ENCODE peak calls at places on chromosomes 12 and 14, in five cellular contexts. One of them, this sample, is unnamed.

GRCh38 chr12:120834489-120835303 is 69.5 kb downstream of the SPPL3 start:
- DNase-seq in pons: no peak
- DNase-seq in fibroblast of lung: no peak
- DNase-seq in HTR-8/SVneo: no peak
- DNase-seq in NCI-H2081: no peak
- DNase-seq in this sample: no peak

GRCh38 chr12:69022674-69023073 is 89.7 kb upstream of the CPM start:
- DNase-seq in NCI-H2081: no peak
- DNase-seq in fibroblast of lung: no peak
- DNase-seq in HTR-8/SVneo: no peak
- DNase-seq in pons: no peak
- DNase-seq in this sample: no peak

GRCh38 chr14:90866822-90867221 is 50.6 kb upstream of the TTC7B start:
- DNase-seq in fibroblast of lung: no peak
- DNase-seq in HTR-8/SVneo: no peak
- DNase-seq in pons: no peak
- DNase-seq in NCI-H2081: no peak
- DNase-seq in this sample: no peak

GRCh38 chr12:75721231-75721641 is 209.8 kb upstream of the KRR1 start:
- DNase-seq in fibroblast of lung: peak
- DNase-seq in HTR-8/SVneo: no peak
- DNase-seq in NCI-H2081: no peak
- DNase-seq in pons: peak
- DNase-seq in this sample: no peak

GRCh38 chr14:78983126-78983525 is 813.0 kb downstream of the NRXN3 start:
- DNase-seq in HTR-8/SVneo: no peak
- DNase-seq in pons: no peak
- DNase-seq in NCI-H2081: no peak
- DNase-seq in fibroblast of lung: peak
- DNase-seq in this sample: peak

GRCh38 chr12:106205208-106206069 is 42.4 kb downstream of the CKAP4 start:
- DNase-seq in NCI-H2081: peak
- DNase-seq in fibroblast of lung: no peak
- DNase-seq in pons: peak
- DNase-seq in HTR-8/SVneo: peak
- DNase-seq in this sample: no peak

GRCh38 chr14:55074662-55075061 is 23.2 kb downstream of the MAPK1IP1L start:
- DNase-seq in NCI-H2081: no peak
- DNase-seq in pons: no peak
- DNase-seq in fibroblast of lung: peak
- DNase-seq in HTR-8/SVneo: no peak
- DNase-seq in this sample: no peak

GRCh38 chr12:12461923-12462315 is 100.7 kb downstream of the DUSP16 start:
- DNase-seq in HTR-8/SVneo: no peak
- DNase-seq in NCI-H2081: no peak
- DNase-seq in pons: no peak
- DNase-seq in fibroblast of lung: no peak
- DNase-seq in this sample: no peak

GRCh38 chr14:94021416-94022157 is 4.6 kb upstream of the OTUB2 start:
- DNase-seq in fibroblast of lung: peak
- DNase-seq in NCI-H2081: no peak
- DNase-seq in pons: no peak
- DNase-seq in HTR-8/SVneo: no peak
- DNase-seq in this sample: no peak

GRCh38 chr14:101707863-101708620 is 53.5 kb upstream of the PPP2R5C start:
- DNase-seq in HTR-8/SVneo: no peak
- DNase-seq in NCI-H2081: no peak
- DNase-seq in pons: no peak
- DNase-seq in fibroblast of lung: no peak
- DNase-seq in this sample: no peak

GRCh38 chr14:95662376-95663186 is 23.6 kb upstream of the TCL1B start:
- DNase-seq in pons: no peak
- DNase-seq in fibroblast of lung: no peak
- DNase-seq in HTR-8/SVneo: no peak
- DNase-seq in NCI-H2081: no peak
- DNase-seq in this sample: no peak

GRCh38 chr12:9721394-9722092 is 11.4 kb downstream of the CLECL1 start:
- DNase-seq in fibroblast of lung: peak
- DNase-seq in pons: peak
- DNase-seq in HTR-8/SVneo: peak
- DNase-seq in NCI-H2081: no peak
- DNase-seq in this sample: peak

GRCh38 chr12:101823891-101824290 is 6.9 kb downstream of the GNPTAB start:
- DNase-seq in HTR-8/SVneo: peak
- DNase-seq in fibroblast of lung: peak
- DNase-seq in NCI-H2081: peak
- DNase-seq in pons: peak
- DNase-seq in this sample: peak

GRCh38 chr14:54730156-54730961 is 163.4 kb downstream of the SAMD4A start:
- DNase-seq in NCI-H2081: no peak
- DNase-seq in fibroblast of lung: peak
- DNase-seq in HTR-8/SVneo: no peak
- DNase-seq in pons: peak
- DNase-seq in this sample: peak

GRCh38 chr14:55052259-55052930 is 948 bp downstream of the MAPK1IP1L start:
- DNase-seq in HTR-8/SVneo: no peak
- DNase-seq in NCI-H2081: no peak
- DNase-seq in fibroblast of lung: peak
- DNase-seq in pons: peak
- DNase-seq in this sample: no peak

GRCh38 chr12:111428728-111429175 is 23.0 kb downstream of the SH2B3 start:
- DNase-seq in fibroblast of lung: no peak
- DNase-seq in pons: no peak
- DNase-seq in NCI-H2081: no peak
- DNase-seq in HTR-8/SVneo: no peak
- DNase-seq in this sample: no peak

GRCh38 chr14:93759781-93760307 is 28.4 kb downstream of the PRIMA1 start:
- DNase-seq in NCI-H2081: no peak
- DNase-seq in HTR-8/SVneo: peak
- DNase-seq in pons: peak
- DNase-seq in fibroblast of lung: no peak
- DNase-seq in this sample: no peak

GRCh38 chr14:61847861-61848260 is 85.6 kb downstream of the SNAPC1 start:
- DNase-seq in NCI-H2081: no peak
- DNase-seq in HTR-8/SVneo: no peak
- DNase-seq in pons: no peak
- DNase-seq in fibroblast of lung: no peak
- DNase-seq in this sample: no peak

GRCh38 chr12:96285158-96285557 is 91.0 kb downstream of the ELK3 start:
- DNase-seq in NCI-H2081: no peak
- DNase-seq in HTR-8/SVneo: no peak
- DNase-seq in pons: no peak
- DNase-seq in fibroblast of lung: no peak
- DNase-seq in this sample: no peak

GRCh38 chr14:95511687-95512086 is 4.8 kb downstream of the SYNE3 start:
- DNase-seq in NCI-H2081: no peak
- DNase-seq in pons: no peak
- DNase-seq in HTR-8/SVneo: no peak
- DNase-seq in fibroblast of lung: no peak
- DNase-seq in this sample: no peak

GRCh38 chr14:57492859-57493258 is 798 bp downstream of the CCDC198 start:
- DNase-seq in NCI-H2081: no peak
- DNase-seq in pons: no peak
- DNase-seq in fibroblast of lung: peak
- DNase-seq in HTR-8/SVneo: peak
- DNase-seq in this sample: peak

GRCh38 chr12:6367065-6367968 is 8.0 kb downstream of the SCNN1A start:
- DNase-seq in HTR-8/SVneo: no peak
- DNase-seq in fibroblast of lung: peak
- DNase-seq in pons: peak
- DNase-seq in NCI-H2081: peak
- DNase-seq in this sample: peak

GRCh38 chr14:78278464-78278863 is 108.3 kb downstream of the NRXN3 start:
- DNase-seq in HTR-8/SVneo: no peak
- DNase-seq in pons: no peak
- DNase-seq in NCI-H2081: peak
- DNase-seq in fibroblast of lung: no peak
- DNase-seq in this sample: no peak

GRCh38 chr12:5733136-5733755 is 211.8 kb downstream of the ANO2 start:
- DNase-seq in NCI-H2081: no peak
- DNase-seq in HTR-8/SVneo: no peak
- DNase-seq in fibroblast of lung: peak
- DNase-seq in pons: no peak
- DNase-seq in this sample: no peak

GRCh38 chr14:61753631-61754030 is 8.6 kb upstream of the SNAPC1 start:
- DNase-seq in NCI-H2081: no peak
- DNase-seq in fibroblast of lung: no peak
- DNase-seq in HTR-8/SVneo: no peak
- DNase-seq in pons: no peak
- DNase-seq in this sample: no peak

GRCh38 chr12:126219654-126220279 is 1154.5 kb downstream of the AACS start:
- DNase-seq in NCI-H2081: no peak
- DNase-seq in pons: no peak
- DNase-seq in HTR-8/SVneo: no peak
- DNase-seq in fibroblast of lung: peak
- DNase-seq in this sample: no peak

GRCh38 chr14:101181717-101182313 is 278.3 kb upstream of the RTL1 start:
- DNase-seq in pons: no peak
- DNase-seq in NCI-H2081: no peak
- DNase-seq in HTR-8/SVneo: no peak
- DNase-seq in fibroblast of lung: no peak
- DNase-seq in this sample: no peak

GRCh38 chr12:122356192-122356635 is 66.3 kb downstream of the CLIP1 start:
- DNase-seq in fibroblast of lung: peak
- DNase-seq in HTR-8/SVneo: peak
- DNase-seq in pons: peak
- DNase-seq in NCI-H2081: peak
- DNase-seq in this sample: peak

GRCh38 chr14:68225321-68225720 is 405.7 kb downstream of the RAD51B start:
- DNase-seq in HTR-8/SVneo: no peak
- DNase-seq in pons: no peak
- DNase-seq in fibroblast of lung: no peak
- DNase-seq in NCI-H2081: no peak
- DNase-seq in this sample: no peak

This sample was measured in HCEC 1CT.